ENCODE peak calls at places on chromosome 6, in four cellular contexts. One of them, this sample, is unnamed.

GRCh38 chr6:164331026-164331425 is 916.5 kb downstream of the QKI start:
- DNase-seq in BJ: no peak
- DNase-seq in hippocampal formation: no peak
- DNase-seq in tibial nerve: no peak
- DNase-seq in this sample: no peak

GRCh38 chr6:137764464-137764863 is 102.6 kb upstream of the TNFAIP3 start:
- DNase-seq in BJ: peak; percentile 26
- DNase-seq in hippocampal formation: no peak
- DNase-seq in tibial nerve: no peak
- DNase-seq in this sample: no peak

GRCh38 chr6:152201134-152201533 is 393.7 kb downstream of the ESR1 start:
- DNase-seq in BJ: no peak
- DNase-seq in hippocampal formation: no peak
- DNase-seq in tibial nerve: no peak
- DNase-seq in this sample: no peak

GRCh38 chr6:134029495-134030455 is 22.6 kb downstream of the SLC2A12 start:
- DNase-seq in BJ: peak; percentile 37
- DNase-seq in hippocampal formation: no peak
- DNase-seq in tibial nerve: no peak
- DNase-seq in this sample: no peak

GRCh38 chr6:158437571-158437970 is 122.3 kb upstream of the TMEM181 start:
- DNase-seq in BJ: no peak
- DNase-seq in hippocampal formation: no peak
- DNase-seq in tibial nerve: no peak
- DNase-seq in this sample: no peak

GRCh38 chr6:45423111-45423900 is 45.6 kb upstream of the SUPT3H start:
- DNase-seq in BJ: no peak
- DNase-seq in hippocampal formation: no peak
- DNase-seq in tibial nerve: peak; percentile 38
- DNase-seq in this sample: peak; percentile 37

GRCh38 chr6:98547634-98548033 is 286.7 kb upstream of the POU3F2 start:
- DNase-seq in BJ: no peak
- DNase-seq in hippocampal formation: peak; percentile 23
- DNase-seq in tibial nerve: no peak
- DNase-seq in this sample: no peak

GRCh38 chr6:71478834-71479541 is 190.4 kb downstream of the OGFRL1 start:
- DNase-seq in BJ: peak; percentile 91
- DNase-seq in hippocampal formation: no peak
- DNase-seq in tibial nerve: no peak
- DNase-seq in this sample: no peak

GRCh38 chr6:37584654-37585522 is 85.2 kb upstream of the CCDC167 start:
- DNase-seq in BJ: no peak
- DNase-seq in hippocampal formation: no peak
- DNase-seq in tibial nerve: no peak
- DNase-seq in this sample: no peak

GRCh38 chr6:49543087-49543858 is 7.2 kb upstream of the C6orf141 start:
- DNase-seq in BJ: no peak
- DNase-seq in hippocampal formation: no peak
- DNase-seq in tibial nerve: no peak
- DNase-seq in this sample: no peak

GRCh38 chr6:111992851-111993250 is 61.1 kb upstream of the CCN6 start:
- DNase-seq in BJ: no peak
- DNase-seq in hippocampal formation: no peak
- DNase-seq in tibial nerve: no peak
- DNase-seq in this sample: no peak

GRCh38 chr6:3697609-3698008 is 53.9 kb downstream of the PXDC1 start:
- DNase-seq in BJ: peak; percentile 88
- DNase-seq in hippocampal formation: no peak
- DNase-seq in tibial nerve: no peak
- DNase-seq in this sample: no peak

GRCh38 chr6:53934013-53934412 is 139.2 kb downstream of the LRRC1 start:
- DNase-seq in BJ: no peak
- DNase-seq in hippocampal formation: no peak
- DNase-seq in tibial nerve: no peak
- DNase-seq in this sample: no peak

GRCh38 chr6:131950767-131951575 is at the start of gene CCN2:
- DNase-seq in BJ: peak; percentile 99
- DNase-seq in hippocampal formation: no peak
- DNase-seq in tibial nerve: peak; percentile 76
- DNase-seq in this sample: peak; percentile 80

GRCh38 chr6:43635387-43636311 is at the start of gene MAD2L1BP:
- DNase-seq in BJ: no peak
- DNase-seq in hippocampal formation: peak; percentile 53
- DNase-seq in tibial nerve: peak; percentile 43
- DNase-seq in this sample: peak; percentile 86

GRCh38 chr6:30926644-30927043 is 5.3 kb downstream of the SFTA2 start:
- DNase-seq in BJ: no peak
- DNase-seq in hippocampal formation: no peak
- DNase-seq in tibial nerve: no peak
- DNase-seq in this sample: no peak

GRCh38 chr6:30830438-30830837 is 53.9 kb upstream of the DDR1 start:
- DNase-seq in BJ: no peak
- DNase-seq in hippocampal formation: no peak
- DNase-seq in tibial nerve: no peak
- DNase-seq in this sample: no peak

GRCh38 chr6:23027281-23027680 is 457.9 kb downstream of the HDGFL1 start:
- DNase-seq in BJ: no peak
- DNase-seq in hippocampal formation: peak; percentile 92
- DNase-seq in tibial nerve: no peak
- DNase-seq in this sample: no peak

GRCh38 chr6:33343953-33344611 is 26.5 kb upstream of the ZBTB22 start:
- DNase-seq in BJ: no peak
- DNase-seq in hippocampal formation: no peak
- DNase-seq in tibial nerve: no peak
- DNase-seq in this sample: no peak

GRCh38 chr6:7697820-7698623 is 27.9 kb upstream of the BMP6 start:
- DNase-seq in BJ: peak; percentile 73
- DNase-seq in hippocampal formation: no peak
- DNase-seq in tibial nerve: no peak
- DNase-seq in this sample: peak; percentile 18

GRCh38 chr6:43301081-43301870 is 3.2 kb downstream of the SLC22A7 start:
- DNase-seq in BJ: no peak
- DNase-seq in hippocampal formation: no peak
- DNase-seq in tibial nerve: no peak
- DNase-seq in this sample: no peak

GRCh38 chr6:134168580-134169223 is 116.3 kb upstream of the SLC2A12 start:
- DNase-seq in BJ: no peak
- DNase-seq in hippocampal formation: no peak
- DNase-seq in tibial nerve: no peak
- DNase-seq in this sample: no peak

GRCh38 chr6:163745566-163746400 is 331.3 kb downstream of the QKI start:
- DNase-seq in BJ: peak; percentile 47
- DNase-seq in hippocampal formation: no peak
- DNase-seq in tibial nerve: no peak
- DNase-seq in this sample: peak; percentile 52

GRCh38 chr6:81166770-81167169 is 585.7 kb downstream of the TENT5A start:
- DNase-seq in BJ: no peak
- DNase-seq in hippocampal formation: no peak
- DNase-seq in tibial nerve: no peak
- DNase-seq in this sample: no peak

GRCh38 chr6:157145656-157146285 is 177.5 kb downstream of the TMEM242 start:
- DNase-seq in BJ: no peak
- DNase-seq in hippocampal formation: no peak
- DNase-seq in tibial nerve: no peak
- DNase-seq in this sample: no peak

GRCh38 chr6:25485820-25486559 is 166.0 kb upstream of the SCGN start:
- DNase-seq in BJ: no peak
- DNase-seq in hippocampal formation: no peak
- DNase-seq in tibial nerve: no peak
- DNase-seq in this sample: peak; percentile 68

GRCh38 chr6:37819802-37820712 is 530 bp downstream of the ZFAND3 start:
- DNase-seq in BJ: no peak
- DNase-seq in hippocampal formation: no peak
- DNase-seq in tibial nerve: peak; percentile 28
- DNase-seq in this sample: peak; percentile 52

GRCh38 chr6:84422380-84422968 is 195.0 kb upstream of the CEP162 start:
- DNase-seq in BJ: no peak
- DNase-seq in hippocampal formation: no peak
- DNase-seq in tibial nerve: peak; percentile 49
- DNase-seq in this sample: peak; percentile 15

GRCh38 chr6:7135755-7136154 is 28.0 kb downstream of the RREB1 start:
- DNase-seq in BJ: no peak
- DNase-seq in hippocampal formation: no peak
- DNase-seq in tibial nerve: no peak
- DNase-seq in this sample: no peak

GRCh38 chr6:44126320-44127149 is 717 bp downstream of the MRPL14 start:
- DNase-seq in BJ: no peak
- DNase-seq in hippocampal formation: no peak
- DNase-seq in tibial nerve: no peak
- DNase-seq in this sample: peak; percentile 50

GRCh38 chr6:163776549-163777378 is 362.2 kb downstream of the QKI start:
- DNase-seq in BJ: no peak
- DNase-seq in hippocampal formation: no peak
- DNase-seq in tibial nerve: no peak
- DNase-seq in this sample: no peak

GRCh38 chr6:18491303-18492090 is 104.3 kb downstream of the RNF144B start:
- DNase-seq in BJ: no peak
- DNase-seq in hippocampal formation: no peak
- DNase-seq in tibial nerve: no peak
- DNase-seq in this sample: no peak

GRCh38 chr6:158644227-158645063 is at the start of gene DYNLT1:
- DNase-seq in BJ: peak; percentile 60
- DNase-seq in hippocampal formation: peak; percentile 81
- DNase-seq in tibial nerve: peak; percentile 84
- DNase-seq in this sample: peak; percentile 93

GRCh38 chr6:168995526-168996100 is 258.0 kb downstream of the THBS2 start:
- DNase-seq in BJ: no peak
- DNase-seq in hippocampal formation: no peak
- DNase-seq in tibial nerve: no peak
- DNase-seq in this sample: no peak

GRCh38 chr6:166588691-166589333 is 2.3 kb upstream of the RAMACL start:
- DNase-seq in BJ: peak; percentile 49
- DNase-seq in hippocampal formation: no peak
- DNase-seq in tibial nerve: no peak
- DNase-seq in this sample: no peak

GRCh38 chr6:132715204-132715603 is 1.3 kb upstream of the VNN1 start:
- DNase-seq in BJ: no peak
- DNase-seq in hippocampal formation: peak; percentile 68
- DNase-seq in tibial nerve: no peak
- DNase-seq in this sample: no peak

GRCh38 chr6:103797738-103798137 is 1062.0 kb downstream of the HACE1 start:
- DNase-seq in BJ: no peak
- DNase-seq in hippocampal formation: peak; percentile 23
- DNase-seq in tibial nerve: no peak
- DNase-seq in this sample: no peak

GRCh38 chr6:41939091-41939847 is 2.3 kb downstream of the CCND3 start:
- DNase-seq in BJ: no peak
- DNase-seq in hippocampal formation: no peak
- DNase-seq in tibial nerve: no peak
- DNase-seq in this sample: peak; percentile 33